ENCODE peak calls at places on chromosomes 4 and X, in nine cellular contexts. O, A, I, E, G, N, M, Z and F are unnamed samples.

GRCh38 chr4:80343887-80344286 is 8.4 kb downstream of the CFAP299 start:
- DNase-seq in A (no peak), G (no peak), O (no peak), E (no peak), M (peak; percentile 3), N (no peak), Z (no peak), I (no peak), F (no peak)

GRCh38 chr4:72974694-72975487 is 94.6 kb downstream of the COX18 start:
- DNase-seq in Z (no peak), N (no peak), M (no peak), A (no peak), G (no peak), O (no peak), E (no peak), I (no peak), F (no peak)

GRCh38 chr4:46931981-46932380 is 22.9 kb upstream of the COX7B2 start:
- DNase-seq in Z (peak; percentile 7), N (no peak), G (peak; percentile 40), M (peak; percentile 70), E (no peak), A (no peak), O (no peak), I (no peak), F (peak; percentile 12)

GRCh38 chrX:10071451-10072163 is 85.2 kb upstream of the CLCN4 start:
- DNase-seq in E (no peak), O (no peak), M (no peak), G (no peak), A (no peak), N (peak; percentile 91), I (no peak), Z (no peak), F (no peak)

GRCh38 chr4:139973015-139973414 is 181.0 kb downstream of the MAML3 start:
- DNase-seq in E (no peak), A (no peak), M (no peak), I (no peak), O (no peak), Z (no peak), N (no peak), G (no peak), F (no peak)

GRCh38 chrX:115040417-115040816 is 23.0 kb upstream of the IL13RA2 start:
- DNase-seq in E (no peak), A (no peak), Z (no peak), I (no peak), M (no peak), O (no peak), N (no peak), G (no peak), F (no peak)

GRCh38 chrX:118631586-118631985 is 95.8 kb upstream of the IL13RA1 start:
- DNase-seq in Z (no peak), E (no peak), O (no peak), G (no peak), M (no peak), A (no peak), N (no peak), I (no peak), F (no peak)

GRCh38 chr4:26590639-26591038 is 6.8 kb downstream of the TBC1D19 start:
- DNase-seq in N (no peak), Z (no peak), E (no peak), G (no peak), M (no peak), O (no peak), A (no peak), I (no peak), F (no peak)

GRCh38 chr4:16337936-16338335 is 111.7 kb upstream of the TAPT1 start:
- DNase-seq in O (no peak), M (no peak), G (no peak), Z (peak; percentile 30), E (peak; percentile 95), I (no peak), A (no peak), N (no peak), F (no peak)

GRCh38 chr4:10164877-10165283 is 48.3 kb upstream of the WDR1 start:
- DNase-seq in O (no peak), N (no peak), G (peak; percentile 7), I (no peak), Z (no peak), E (peak; percentile 6), M (peak; percentile 64), A (no peak), F (no peak)

GRCh38 chr4:169160825-169161224 is 109.9 kb downstream of the SH3RF1 start:
- DNase-seq in M (no peak), G (no peak), A (no peak), I (no peak), O (no peak), E (no peak), N (no peak), Z (peak; percentile 61), F (no peak)

GRCh38 chrX:40773809-40774208 is 38.5 kb upstream of the MED14 start:
- DNase-seq in G (no peak), O (no peak), Z (no peak), I (no peak), M (no peak), A (no peak), E (no peak), N (no peak), F (peak; percentile 16)

GRCh38 chrX:135737361-135738071 is 24.1 kb downstream of the CT45A1 start:
- DNase-seq in E (peak; percentile 3), M (no peak), O (no peak), Z (no peak), N (no peak), I (no peak), A (no peak), G (no peak), F (no peak)

GRCh38 chrX:48472851-48473717 is 2.9 kb upstream of the FTSJ1 start:
- DNase-seq in O (no peak), Z (no peak), I (no peak), G (no peak), M (no peak), A (no peak), E (no peak), N (peak; percentile 75), F (no peak)

GRCh38 chrX:150196300-150196699 is 166.8 kb upstream of the MAMLD1 start:
- DNase-seq in I (no peak), A (no peak), Z (no peak), N (no peak), E (no peak), G (no peak), M (peak; percentile 8), O (no peak), F (no peak)

GRCh38 chr4:78298618-78299017 is 241.5 kb downstream of the FRAS1 start:
- DNase-seq in N (no peak), E (no peak), G (no peak), Z (no peak), A (no peak), I (no peak), O (no peak), M (no peak), F (no peak)

GRCh38 chr4:125666635-125667034 is 351.9 kb downstream of the FAT4 start:
- DNase-seq in Z (no peak), I (no peak), A (no peak), N (no peak), M (no peak), O (no peak), E (no peak), G (no peak), F (peak; percentile 5)

GRCh38 chrX:133258481-133258880 is 40.3 kb upstream of the TFDP3 start:
- DNase-seq in Z (no peak), G (no peak), A (no peak), O (no peak), I (no peak), N (no peak), E (no peak), M (no peak), F (no peak)

GRCh38 chrX:13307041-13307440 is 12.8 kb downstream of the ATXN3L start:
- DNase-seq in N (no peak), M (no peak), G (no peak), Z (no peak), A (no peak), E (no peak), I (no peak), O (no peak), F (no peak)

GRCh38 chr4:96652158-96652557 is 812.3 kb downstream of the PDHA2 start:
- DNase-seq in M (no peak), I (no peak), G (no peak), N (no peak), A (no peak), O (no peak), E (no peak), Z (no peak), F (no peak)

GRCh38 chr4:14910411-14910810 is 91.9 kb upstream of the CPEB2 start:
- DNase-seq in O (no peak), A (no peak), Z (no peak), M (no peak), G (no peak), E (no peak), I (no peak), N (no peak), F (no peak)

GRCh38 chr4:123340381-123340701 is 56.3 kb upstream of the SPRY1 start:
- DNase-seq in N (no peak), A (no peak), Z (peak; percentile 78), I (no peak), E (peak; percentile 58), O (no peak), M (no peak), G (peak; percentile 21), F (peak; percentile 25)

GRCh38 chr4:64756016-64756415 is 346.8 kb upstream of the TECRL start:
- DNase-seq in G (no peak), I (no peak), O (no peak), Z (peak; percentile 34), A (no peak), M (no peak), E (no peak), N (no peak), F (no peak)

GRCh38 chr4:184826315-184827266 is 823 bp upstream of the ACSL1 start:
- DNase-seq in O (peak; percentile 51), E (peak; percentile 18), G (no peak), Z (no peak), M (peak; percentile 89), N (peak; percentile 28), I (no peak), A (peak; percentile 45), F (no peak)

GRCh38 chr4:110347805-110348204 is 128.2 kb upstream of the ENPEP start:
- DNase-seq in I (no peak), E (no peak), M (no peak), N (no peak), G (no peak), O (no peak), A (no peak), Z (no peak), F (no peak)

GRCh38 chrX:44094821-44095530 is 121.8 kb upstream of the NDP start:
- DNase-seq in G (no peak), A (no peak), N (no peak), E (no peak), Z (no peak), I (no peak), O (no peak), M (no peak), F (no peak)

GRCh38 chrX:40104649-40105015 is 6.9 kb upstream of the BCOR start:
- DNase-seq in O (peak; percentile 78), Z (no peak), M (peak; percentile 70), A (no peak), E (peak; percentile 45), G (peak; percentile 13), N (peak; percentile 35), I (no peak), F (no peak)

GRCh38 chr4:177315767-177316490 is 6.3 kb downstream of the NEIL3 start:
- DNase-seq in O (no peak), A (no peak), N (no peak), G (no peak), Z (no peak), E (no peak), M (no peak), I (no peak), F (no peak)

GRCh38 chr4:88982757-88983156 is 74.2 kb downstream of the FAM13A start:
- DNase-seq in M (no peak), A (no peak), G (no peak), N (no peak), Z (no peak), E (no peak), I (no peak), O (no peak), F (no peak)

GRCh38 chr4:147678121-147678520 is 5.8 kb downstream of the PRMT9 start:
- DNase-seq in M (no peak), N (no peak), I (no peak), E (no peak), A (no peak), Z (no peak), G (no peak), O (no peak), F (no peak)

GRCh38 chr4:106763044-106763443 is 273.1 kb downstream of the DKK2 start:
- DNase-seq in E (no peak), N (no peak), O (no peak), M (no peak), A (no peak), I (no peak), Z (no peak), G (no peak), F (no peak)